ENCODE peak calls at places on chromosome 19, in four cellular contexts. One of them, this sample, is unnamed.

GRCh38 chr19:33388231-33388816 is 14.8 kb downstream of the CEBPG start:
- DNase-seq in astrocyte: no peak
- DNase-seq in mesendoderm: no peak
- DNase-seq in IMR-90: no peak
- DNase-seq in this sample: no peak

GRCh38 chr19:48133094-48133493 is 22.5 kb upstream of the PLA2G4C start:
- DNase-seq in mesendoderm: no peak
- DNase-seq in astrocyte: no peak
- DNase-seq in IMR-90: no peak
- DNase-seq in this sample: no peak

GRCh38 chr19:14517840-14518505 is at the start of gene DNAJB1:
- DNase-seq in astrocyte: peak; percentile 47
- DNase-seq in IMR-90: peak; percentile 64
- DNase-seq in mesendoderm: peak; percentile 73
- DNase-seq in this sample: peak; percentile 69

GRCh38 chr19:48615145-48616040 is 517 bp upstream of the FAM83E start:
- DNase-seq in astrocyte: no peak
- DNase-seq in mesendoderm: no peak
- DNase-seq in IMR-90: no peak
- DNase-seq in this sample: no peak

GRCh38 chr19:47075179-47075811 is 26.9 kb upstream of the TMEM160 start:
- DNase-seq in astrocyte: no peak
- DNase-seq in IMR-90: peak; percentile 12
- DNase-seq in mesendoderm: no peak
- DNase-seq in this sample: no peak

GRCh38 chr19:13573268-13573667 is 67.0 kb upstream of the CACNA1A start:
- DNase-seq in astrocyte: no peak
- DNase-seq in mesendoderm: no peak
- DNase-seq in IMR-90: no peak
- DNase-seq in this sample: no peak

GRCh38 chr19:44755219-44755618 is 6.7 kb downstream of the BCL3 start:
- DNase-seq in IMR-90: no peak
- DNase-seq in astrocyte: no peak
- DNase-seq in mesendoderm: no peak
- DNase-seq in this sample: no peak

GRCh38 chr19:45917421-45918091 is 3.0 kb upstream of the NANOS2 start:
- DNase-seq in astrocyte: no peak
- DNase-seq in mesendoderm: no peak
- DNase-seq in IMR-90: no peak
- DNase-seq in this sample: no peak

GRCh38 chr19:43310221-43310620 is 40.9 kb upstream of the PSG9 start:
- DNase-seq in IMR-90: no peak
- DNase-seq in mesendoderm: no peak
- DNase-seq in astrocyte: no peak
- DNase-seq in this sample: no peak

GRCh38 chr19:12564016-12564664 is 12.9 kb upstream of the ZNF564 start:
- DNase-seq in IMR-90: peak; percentile 88
- DNase-seq in mesendoderm: peak; percentile 86
- DNase-seq in astrocyte: peak; percentile 64
- DNase-seq in this sample: peak; percentile 62

DNA sequence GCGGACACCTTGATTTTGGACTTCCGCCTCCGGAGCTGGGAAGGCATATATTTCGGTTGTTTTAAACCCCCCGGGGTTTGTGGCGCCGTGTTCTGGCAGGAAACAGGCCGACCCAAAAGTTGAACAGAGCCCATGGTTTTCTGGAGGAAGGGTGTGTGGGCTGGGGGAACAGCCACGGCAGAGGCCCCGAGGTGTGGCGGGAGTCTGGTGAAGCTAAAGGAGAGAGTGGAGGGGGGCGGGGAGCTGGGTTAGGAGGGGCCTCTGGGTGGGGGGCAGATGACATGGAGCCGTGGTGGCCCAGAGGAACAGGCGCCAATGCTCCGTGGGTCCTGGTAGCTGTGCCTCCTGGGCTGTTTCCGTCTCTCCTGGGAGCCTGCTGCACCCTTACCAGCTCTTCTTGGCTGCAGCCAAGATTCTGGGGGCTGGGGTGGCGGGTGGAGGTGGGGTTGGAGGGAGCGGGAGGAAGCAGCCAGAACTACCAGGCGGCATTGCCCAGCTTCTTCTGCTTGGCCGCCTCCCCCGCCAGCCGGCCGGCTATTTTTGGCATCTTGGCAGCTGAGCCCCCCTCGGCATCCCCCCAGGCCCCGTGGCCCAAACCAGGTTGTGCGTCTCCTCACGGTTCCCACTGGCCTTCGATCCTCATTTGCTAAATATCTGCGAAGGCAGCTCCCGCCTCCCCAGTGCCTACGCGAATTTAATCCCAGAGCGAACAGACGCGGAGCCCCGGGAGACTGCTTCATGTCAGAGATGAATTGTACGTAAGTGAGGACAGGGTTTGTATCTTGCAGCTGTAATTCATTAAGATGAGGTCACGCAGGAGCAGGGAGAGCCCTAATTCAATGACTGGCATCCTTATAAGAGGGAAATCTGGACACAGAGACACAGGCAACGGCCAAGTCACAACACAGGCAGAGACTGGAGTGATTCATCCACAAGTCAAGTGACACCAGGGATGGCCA is 12.7 kb upstream of the PEAK3 start:
- DNase-seq in astrocyte: peak; percentile 47
- DNase-seq in mesendoderm: no peak
- DNase-seq in IMR-90: peak; percentile 54
- DNase-seq in this sample: no peak
- H3K9ac ChIP-seq in astrocyte: no peak overlapping the region
- H3K9ac ChIP-seq in mesendoderm: no peak overlapping the region
- H3K9ac ChIP-seq in IMR-90: no peak overlapping the region
- H3K9ac ChIP-seq in this sample: no peak overlapping the region

GRCh38 chr19:55385236-55385748 is 440 bp upstream of the RPL28 start:
- DNase-seq in astrocyte: peak; percentile 86
- DNase-seq in mesendoderm: peak; percentile 98
- DNase-seq in IMR-90: peak; percentile 94
- DNase-seq in this sample: peak; percentile 73
- H3K4me1 ChIP-seq in astrocyte: peaks cover 47% of the 10 kb centered on the region
- H3K4me1 ChIP-seq in mesendoderm: peaks cover 13% of the 10 kb centered on the region
- H3K4me1 ChIP-seq in IMR-90: peaks cover 39% of the 10 kb centered on the region
- H3K4me1 ChIP-seq in this sample: peaks cover 25% of the 10 kb centered on the region

DNA sequence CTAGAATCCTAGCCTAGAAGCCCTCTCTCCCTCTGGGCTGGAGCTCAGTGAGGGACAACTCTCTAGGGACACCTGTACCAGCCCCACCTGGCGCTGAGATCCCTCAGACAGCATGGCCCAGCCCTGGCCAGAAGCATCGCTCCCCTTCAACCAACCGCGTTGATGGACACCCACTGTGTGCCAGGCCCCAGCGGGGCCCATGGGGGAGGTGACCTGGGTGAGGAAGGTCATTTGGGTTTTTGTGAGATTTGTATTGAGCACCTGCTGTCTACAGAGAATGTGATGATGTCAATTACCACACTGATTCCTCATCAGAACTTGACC is 9.2 kb upstream of the ARRDC2 start:
- DNase-seq in astrocyte: no peak
- DNase-seq in IMR-90: no peak
- DNase-seq in mesendoderm: no peak
- DNase-seq in this sample: no peak
- H3K9ac ChIP-seq in astrocyte: no peak overlapping the region
- H3K9ac ChIP-seq in IMR-90: no peak overlapping the region
- H3K9ac ChIP-seq in mesendoderm: no peak overlapping the region
- H3K9ac ChIP-seq in this sample: no peak overlapping the region

DNA sequence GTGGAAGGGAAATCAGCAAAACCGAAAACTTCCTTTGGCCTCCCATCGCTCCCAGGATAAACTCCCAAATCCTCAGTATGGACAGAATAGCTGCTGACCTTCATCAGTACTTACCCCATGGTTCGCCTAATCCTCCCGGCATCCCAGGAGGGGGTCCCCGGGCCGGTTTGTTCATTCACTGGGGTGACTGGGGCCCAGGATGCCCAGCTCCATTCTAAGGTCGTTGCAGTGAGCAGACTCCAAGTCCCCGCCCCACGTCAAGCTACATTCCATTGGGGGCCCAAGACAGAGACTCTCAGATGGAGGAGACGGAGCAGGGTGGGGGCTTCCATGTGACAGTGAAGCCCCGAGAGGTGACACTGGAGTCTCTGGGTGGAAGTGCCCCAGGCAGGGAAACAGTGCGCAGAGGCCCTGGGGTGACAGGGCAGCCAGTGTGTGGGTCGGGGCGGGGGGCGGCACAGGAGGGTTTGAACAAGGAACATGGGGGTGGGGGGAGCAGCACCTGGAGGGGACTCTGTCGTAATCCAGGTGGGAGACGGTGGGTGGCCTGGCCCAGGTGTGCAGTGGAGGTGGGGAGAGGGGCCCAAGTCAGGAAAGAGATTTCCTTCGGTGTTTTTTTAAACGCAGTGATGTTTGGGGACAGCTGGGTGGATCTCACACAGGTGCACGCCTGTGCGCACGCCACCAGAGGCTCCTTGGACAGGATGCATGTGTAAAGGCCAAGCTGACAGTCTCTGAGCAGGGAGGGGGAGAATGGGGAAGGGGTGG is 5.1 kb downstream of the SSBP4 start:
- DNase-seq in IMR-90: no peak
- DNase-seq in mesendoderm: no peak
- DNase-seq in astrocyte: no peak
- DNase-seq in this sample: no peak
- H3K4me1 ChIP-seq in IMR-90: peaks cover 14% of the 10 kb centered on the region
- H3K4me1 ChIP-seq in mesendoderm: no peaks in the 10 kb centered on the region
- H3K4me1 ChIP-seq in astrocyte: peaks cover 35% of the 10 kb centered on the region
- H3K4me1 ChIP-seq in this sample: peaks cover 3% of the 10 kb centered on the region